ENCODE peak calls at places on chromosomes 13 and 19, in four cellular contexts. N is ACHN, C is fibroblast of pulmonary artery, J is caudate nucleus. Y is an unnamed sample.

GRCh38 chr13:36094478-36094877 is 36.7 kb downstream of the DCLK1 start:
- DNase-seq in N (no peak), C (no peak), J (no peak), Y (no peak)

GRCh38 chr19:16548956-16549355 is 6.7 kb upstream of the CHERP start:
- DNase-seq in N (no peak), C (no peak), J (no peak), Y (no peak)

GRCh38 chr19:34096020-34096915 is 76.0 kb upstream of the LSM14A start:
- DNase-seq in N (peak; percentile 51), C (peak; percentile 73), J (no peak), Y (peak; percentile 65)

GRCh38 chr13:102852556-102852955 is 6.7 kb downstream of the ERCC5 start:
- DNase-seq in N (no peak), C (peak; percentile 68), J (no peak), Y (peak; percentile 29)

GRCh38 chr19:51687791-51688664 is 5.1 kb upstream of the SPACA6 start:
- DNase-seq in N (peak; percentile 64), C (peak; percentile 60), J (peak; percentile 37), Y (peak; percentile 39)

GRCh38 chr19:2213799-2214198 is 22.3 kb downstream of the PLEKHJ1 start:
- DNase-seq in N (no peak), C (no peak), J (no peak), Y (no peak)

GRCh38 chr19:6536138-6536671 is 5.4 kb downstream of the TNFSF9 start:
- DNase-seq in N (peak; percentile 58), C (peak; percentile 38), J (peak; percentile 21), Y (peak; percentile 71)

GRCh38 chr13:74975122-74975521 is 506.8 kb downstream of the TBC1D4 start:
- DNase-seq in N (no peak), C (no peak), J (no peak), Y (no peak)

Y was measured in lung microvascular endothelial cell.